ENCODE peak calls at places on chromosomes 6 and 20, in five cellular contexts. O is lower lobe of right lung, J is mammary epithelial cell, R is stomach, H is Peyer's patch. T is an unnamed sample. For H3K36me3, the result is how much of the 10 kb centered on the place peaks cover.

GRCh38 chr6:12785301-12785700 is 68.7 kb downstream of the PHACTR1 start:
- DNase-seq in H (no peak), R (no peak), J (no peak), O (no peak), T (no peak)

GRCh38 chr20:57008217-57008616 is 258.2 kb downstream of the BMP7 start:
- DNase-seq in R (no peak), J (peak), H (no peak), O (no peak), T (no peak)

GRCh38 chr6:27178001-27178730 is 69.3 kb upstream of the PRSS16 start:
- DNase-seq in J (peak), R (peak), O (no peak), H (peak), T (no peak)

GRCh38 chr20:22807646-22808045 is 223.3 kb upstream of the FOXA2 start:
- DNase-seq in H (no peak), R (peak), J (no peak), O (no peak), T (no peak)

GRCh38 chr20:19397676-19398075 is 185.2 kb downstream of the SLC24A3 start:
- DNase-seq in O (no peak), H (no peak), R (no peak), J (no peak), T (no peak)

GRCh38 chr6:160764847-160765246 is 62.8 kb downstream of the PLG start:
- DNase-seq in J (no peak), R (no peak), O (no peak), H (no peak), T (no peak)

GRCh38 chr6:19551611-19552010 is 285.6 kb upstream of the ID4 start:
- DNase-seq in H (no peak), O (no peak), J (peak), R (no peak), T (no peak)

GRCh38 chr6:159521962-159522361 is 171.1 kb downstream of the SOD2 start:
- DNase-seq in O (no peak), R (no peak), H (no peak), J (no peak), T (no peak)

GRCh38 chr6:157492741-157493140 is 111.8 kb downstream of the ZDHHC14 start:
- DNase-seq in R (no peak), J (no peak), H (no peak), O (no peak), T (no peak)

GRCh38 chr20:56860413-56860812 is 231.3 kb downstream of the TFAP2C start:
- DNase-seq in H (no peak), R (no peak), J (no peak), O (no peak), T (no peak)

GRCh38 chr20:19981091-19981490 is 36.1 kb upstream of the NAA20 start:
- DNase-seq in O (no peak), H (no peak), R (no peak), J (peak), T (no peak)

GRCh38 chr6:9482030-9482731 is 932.7 kb downstream of the TFAP2A start:
- DNase-seq in O (no peak), J (peak), H (no peak), R (no peak), T (no peak)

GRCh38 chr20:33803921-33804337 is 7.2 kb upstream of the CHMP4B start:
- DNase-seq in J (peak), H (no peak), O (no peak), R (no peak), T (no peak)

GRCh38 chr6:158970640-158971291 is 29.2 kb downstream of the RSPH3 start:
- DNase-seq in H (no peak), R (peak), O (no peak), J (peak), T (no peak)

GRCh38 chr6:25086500-25087091 is 150.8 kb upstream of the RIPOR2 start:
- DNase-seq in O (no peak), J (no peak), R (no peak), H (no peak), T (no peak)
- H3K4me3 ChIP-seq in O (no peak), J (no peak), R (no peak), H (no peak), T (no peak)

GRCh38 chr6:134691180-134691579 is 258.7 kb downstream of the ALDH8A1 start:
- DNase-seq in R (no peak), H (no peak), O (no peak), J (no peak), T (no peak)

GRCh38 chr6:134692008-134692407 is 257.9 kb downstream of the ALDH8A1 start:
- DNase-seq in J (no peak), H (no peak), R (no peak), O (no peak), T (no peak)

GRCh38 chr6:134686071-134686470 is 263.8 kb downstream of the ALDH8A1 start:
- DNase-seq in O (no peak), R (no peak), H (no peak), J (peak), T (no peak)

GRCh38 chr6:134689676-134690447 is 260.0 kb downstream of the ALDH8A1 start:
- DNase-seq in R (peak), H (no peak), O (no peak), J (no peak), T (no peak)

DNA sequence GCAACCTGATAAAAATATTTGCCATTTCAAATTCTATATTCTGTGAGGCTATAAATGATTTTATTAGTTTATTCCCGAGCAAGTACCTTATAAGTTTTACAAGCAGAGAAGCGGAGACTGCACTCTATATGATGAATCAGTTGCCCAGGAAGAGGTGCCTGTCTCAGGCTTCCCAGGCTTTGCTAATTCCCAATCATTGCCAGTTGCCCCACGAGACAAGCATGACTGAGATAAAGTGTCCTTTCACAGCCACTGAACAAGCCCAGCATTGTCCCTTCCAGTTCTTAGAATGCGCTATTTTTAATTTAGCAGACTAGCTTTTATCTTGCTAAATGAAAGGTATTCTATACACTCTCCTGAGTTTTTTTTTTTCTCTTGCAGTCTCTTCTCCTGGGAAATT is 260.7 kb downstream of the ALDH8A1 start:
- DNase-seq in R (no peak), H (no peak), J (peak), O (no peak), T (no peak)
- H3K36me3 ChIP-seq in R (under half), H (under half), J (under half), O (under half), T (under half)

DNA sequence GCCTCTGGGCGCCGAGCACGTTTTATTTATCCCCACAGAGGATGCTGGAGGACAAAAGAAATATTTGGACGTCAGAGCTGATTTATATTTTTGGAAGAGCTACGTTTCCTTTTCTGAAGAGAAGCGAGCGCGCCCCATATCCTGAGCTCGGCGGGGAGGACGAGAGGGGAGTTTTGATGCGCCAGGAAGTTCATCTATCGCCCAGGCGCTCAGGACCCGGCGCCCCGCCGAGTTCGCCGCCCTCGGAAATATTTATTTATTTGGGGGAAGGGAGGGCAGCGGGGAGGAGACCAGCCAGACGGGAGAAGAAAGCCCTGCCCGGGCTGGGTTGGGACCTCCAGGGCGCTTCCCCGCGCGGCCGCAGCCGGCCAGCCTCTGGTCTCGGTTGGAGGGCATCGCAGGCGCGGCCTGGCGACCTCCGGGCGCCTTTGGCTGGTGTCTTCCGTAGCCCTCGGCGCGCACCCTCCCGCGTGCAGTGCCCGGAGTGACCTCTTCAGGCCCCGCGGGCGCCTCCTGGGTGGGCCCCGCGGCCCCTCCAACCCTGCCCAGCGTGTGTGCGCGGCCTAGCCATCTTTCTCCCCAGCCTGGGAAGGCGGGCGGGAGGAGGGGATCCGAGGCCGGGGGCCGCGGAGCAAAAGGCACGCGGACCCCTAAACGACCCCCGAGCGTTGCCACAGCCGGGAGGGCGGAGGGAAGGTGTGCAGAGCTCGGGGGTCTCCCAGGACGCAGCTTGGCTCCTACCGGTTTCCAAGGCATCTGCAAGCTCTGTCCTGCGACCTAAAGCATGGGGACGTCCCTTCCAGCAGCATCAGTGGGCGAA is 5.4 kb upstream of the FOXF2 start:
- DNase-seq in R (no peak), H (no peak), J (no peak), O (no peak), T (no peak)
- H3K4me3 ChIP-seq in R (peak), H (peak), J (no peak), O (peak), T (peak)

GRCh38 chr20:35474504-35474903 is 19.1 kb downstream of the CEP250 start:
- DNase-seq in J (no peak), H (no peak), R (no peak), O (no peak), T (no peak)
- H3K36me3 ChIP-seq in J (under half), H (under half), R (half or more), O (half or more), T (under half)

GRCh38 chr20:62824476-62825287 is 7.8 kb downstream of the COL9A3 start:
- DNase-seq in R (peak), O (no peak), H (peak), J (no peak), T (no peak)
- H3K4me3 ChIP-seq in R (peak), O (no peak), H (peak), J (no peak), T (no peak)